ENCODE peak calls at places on chromosomes 7 and 10, in six cellular contexts. G is NT2/D1, J is IMR-90, D is mesendoderm, F is colonic mucosa, M is MM.1S. O is an unnamed sample.

GRCh38 chr10:97131702-97132101 is 54.1 kb downstream of the SLIT1 start:
- DNase-seq in G (no peak), J (no peak), D (no peak), F (no peak), M (no peak), O (peak; percentile 48)

GRCh38 chr10:70743879-70744278 is 41.3 kb downstream of the TBATA start:
- DNase-seq in G (no peak), J (no peak), D (no peak), F (no peak), M (no peak), O (no peak)

GRCh38 chr7:27510550-27510949 is 152.1 kb downstream of the HIBADH start:
- DNase-seq in G (no peak), J (no peak), D (peak; percentile 81), F (no peak), M (no peak), O (no peak)

GRCh38 chr7:92179393-92179924 is 517 bp upstream of the LRRD1 start:
- DNase-seq in G (peak; percentile 11), J (peak; percentile 1), D (peak; percentile 27), F (no peak), M (no peak), O (no peak)

GRCh38 chr7:105788356-105788755 is 88.0 kb downstream of the ATXN7L1 start:
- DNase-seq in G (no peak), J (no peak), D (no peak), F (no peak), M (no peak), O (no peak)

GRCh38 chr7:1693991-1694524 is 24.0 kb downstream of the ELFN1 start:
- DNase-seq in G (peak; percentile 50), J (peak; percentile 65), D (peak; percentile 95), F (no peak), M (no peak), O (peak; percentile 28)

GRCh38 chr10:132152896-132153580 is 33.7 kb upstream of the DPYSL4 start:
- DNase-seq in G (no peak), J (no peak), D (no peak), F (no peak), M (no peak), O (no peak)

GRCh38 chr7:30135551-30136271 is 925 bp downstream of the MTURN start:
- DNase-seq in G (no peak), J (peak; percentile 62), D (no peak), F (peak; percentile 72), M (peak; percentile 46), O (peak; percentile 75)

GRCh38 chr10:99682752-99683151 is 23.4 kb downstream of the ENTPD7 start:
- DNase-seq in G (no peak), J (no peak), D (peak; percentile 40), F (no peak), M (no peak), O (no peak)

GRCh38 chr10:43701295-43701694 is 52.6 kb upstream of the ZNF32 start:
- DNase-seq in G (no peak), J (no peak), D (no peak), F (no peak), M (no peak), O (no peak)

GRCh38 chr7:18638594-18639452 is 143.3 kb downstream of the HDAC9 start:
- DNase-seq in G (no peak), J (peak; percentile 64), D (no peak), F (no peak), M (no peak), O (peak; percentile 72)

GRCh38 chr7:112892263-112892662 is 102.1 kb upstream of the TMEM168 start:
- DNase-seq in G (no peak), J (peak; percentile 65), D (no peak), F (no peak), M (no peak), O (peak; percentile 43)

GRCh38 chr7:80393786-80394185 is 118.1 kb downstream of the GNAT3 start:
- DNase-seq in G (no peak), J (no peak), D (no peak), F (no peak), M (no peak), O (no peak)

GRCh38 chr10:58641708-58642107 is 129.0 kb downstream of the BICC1 start:
- DNase-seq in G (no peak), J (peak; percentile 88), D (no peak), F (no peak), M (no peak), O (peak; percentile 63)

GRCh38 chr7:38102486-38102885 is 75.6 kb upstream of the STARD3NL start:
- DNase-seq in G (no peak), J (peak; percentile 1), D (no peak), F (no peak), M (no peak), O (peak; percentile 85)

GRCh38 chr10:14608381-14609001 is 166.2 kb downstream of the FAM107B start:
- DNase-seq in G (no peak), J (no peak), D (no peak), F (no peak), M (peak; percentile 6), O (no peak)

GRCh38 chr10:77887631-77888355 is 38.8 kb downstream of the DLG5 start:
- DNase-seq in G (no peak), J (no peak), D (no peak), F (no peak), M (no peak), O (peak; percentile 65)

GRCh38 chr10:13634207-13634606 is 47.4 kb downstream of the PRPF18 start:
- DNase-seq in G (no peak), J (no peak), D (no peak), F (no peak), M (no peak), O (no peak)

GRCh38 chr10:132904169-132904813 is 38.1 kb downstream of the CFAP46 start:
- DNase-seq in G (no peak), J (peak; percentile 24), D (peak; percentile 43), F (no peak), M (peak; percentile 9), O (peak; percentile 58)

GRCh38 chr10:68088744-68089143 is 13.7 kb upstream of the HERC4 start:
- DNase-seq in G (no peak), J (peak; percentile 87), D (no peak), F (no peak), M (no peak), O (no peak)

GRCh38 chr7:77933394-77933793 is 134.8 kb downstream of the PHTF2 start:
- DNase-seq in G (no peak), J (peak; percentile 60), D (peak; percentile 6), F (no peak), M (no peak), O (peak; percentile 34)

DNA sequence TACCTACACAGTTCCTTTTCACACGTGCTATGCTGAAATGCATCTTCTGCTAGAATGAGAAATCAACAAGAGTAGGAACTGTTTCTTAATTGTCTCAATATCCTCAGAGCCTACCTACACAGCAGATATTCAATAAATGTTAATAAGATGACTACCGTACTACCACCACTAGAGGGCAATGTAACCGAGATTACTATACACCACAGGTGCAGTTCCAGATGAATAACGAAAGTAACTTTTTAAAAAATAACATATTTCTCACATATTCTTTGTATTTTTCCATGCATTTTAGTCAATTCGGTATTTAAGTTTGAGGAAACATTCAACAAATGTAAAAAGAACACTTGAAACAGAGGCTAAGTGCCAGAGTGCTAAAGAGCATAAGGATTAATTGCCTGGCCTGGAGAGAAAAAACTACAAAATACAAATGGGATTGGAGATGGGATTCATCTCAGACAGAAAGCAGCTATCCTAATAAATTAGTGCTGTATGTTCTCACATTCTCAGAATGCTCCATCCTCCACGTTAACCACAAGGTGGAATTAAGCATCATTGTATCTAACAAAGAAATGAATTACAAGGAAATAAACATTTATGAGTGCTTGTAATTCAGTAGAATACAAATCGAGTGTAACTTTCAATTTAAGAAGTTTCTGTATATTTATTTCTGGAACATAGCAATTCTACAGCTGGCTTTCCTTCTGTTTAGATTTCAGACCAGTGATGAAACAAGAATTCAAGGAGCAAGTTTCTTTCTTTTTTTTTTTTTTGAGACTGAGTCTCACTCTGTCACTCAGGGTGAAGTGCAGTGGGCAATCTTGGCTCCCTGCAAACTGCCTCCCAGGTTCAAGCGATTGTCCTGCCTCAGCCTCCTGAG is 20.3 kb upstream of the HECTD2 start:
- DNase-seq in G (no peak), J (peak; percentile 71), D (peak; percentile 37), F (peak; percentile 21), M (peak; percentile 86), O (peak; percentile 93)
- H3K4me3 ChIP-seq in G (no peak overlapping the region), J (peak overlapping the region; percentile 37), D (no peak overlapping the region), F (no peak overlapping the region), M (peak overlapping the region; percentile 55), O (no peak overlapping the region)

DNA sequence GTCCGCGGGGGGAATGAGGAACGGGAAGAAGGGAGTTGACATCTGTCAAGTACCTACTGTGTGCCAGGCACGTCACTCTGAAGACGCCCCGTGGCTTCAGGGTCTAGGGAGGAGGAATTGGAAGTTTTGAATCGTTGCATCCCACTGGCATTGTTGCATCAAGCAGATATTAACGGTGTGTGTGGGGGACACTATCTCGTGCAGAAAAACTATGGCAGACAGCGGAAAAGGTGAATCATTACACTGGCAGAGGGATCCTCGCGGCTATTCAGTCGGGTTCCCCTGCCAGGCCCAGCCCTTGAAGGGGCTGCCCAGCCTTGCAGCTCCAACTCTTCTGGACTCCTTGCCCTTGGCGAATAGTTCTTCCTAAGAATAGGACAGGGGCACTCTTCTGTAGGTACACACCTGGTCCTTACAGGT is 1.0 kb upstream of the KIAA1549 start:
- DNase-seq in G (no peak), J (no peak), D (no peak), F (no peak), M (no peak), O (peak; percentile 11)
- H3K9ac ChIP-seq in G (peak overlapping the region; percentile 70), J (no peak overlapping the region), D (peak overlapping the region; percentile 74), F (peak overlapping the region; percentile 66), M (peak overlapping the region; percentile 43), O (no peak overlapping the region)

DNA sequence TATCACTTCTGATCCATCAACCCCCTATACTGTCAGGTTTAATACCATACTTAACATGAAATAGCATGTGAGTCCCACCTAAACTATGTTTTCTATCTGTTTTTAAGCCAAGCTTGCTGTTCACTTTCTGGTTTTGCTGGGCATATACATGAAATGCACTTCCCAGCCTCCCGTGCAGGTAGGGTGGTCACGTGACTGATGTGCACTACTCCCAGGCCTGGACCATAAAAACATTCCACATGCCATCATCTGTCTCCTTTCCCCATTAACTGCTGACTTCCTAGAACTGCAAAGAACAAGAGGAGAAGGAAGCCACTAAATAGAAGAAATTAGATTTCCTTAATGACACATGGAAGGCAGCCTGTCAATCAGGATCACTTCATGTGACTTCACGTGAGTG is 40.1 kb upstream of the CALD1 start:
- DNase-seq in G (no peak), J (no peak), D (no peak), F (no peak), M (no peak), O (no peak)
- H3K4me1 ChIP-seq in G (no peaks in the 10 kb centered on the region), J (peaks cover 17% of the 10 kb centered on the region), D (no peaks in the 10 kb centered on the region), F (no peaks in the 10 kb centered on the region), M (no peaks in the 10 kb centered on the region), O (peaks cover 63% of the 10 kb centered on the region)

GRCh38 chr10:2207246-2207922 is 470.1 kb upstream of the ADARB2 start:
- DNase-seq in G (no peak), J (no peak), D (no peak), F (no peak), M (no peak), O (no peak)
- H3K4me3 ChIP-seq in G (no peak overlapping the region), J (no peak overlapping the region), D (no peak overlapping the region), F (no peak overlapping the region), M (no peak overlapping the region), O (no peak overlapping the region)